ENCODE peak calls at places on chromosomes 16 and 17, in nine cellular contexts. O, M, W, P, C, U, T, B and Q are unnamed samples.

GRCh38 chr17:30600830-30601494 is 123.8 kb downstream of the GOSR1 start:
- DNase-seq in O (no peak), M (peak; percentile 7), W (peak; percentile 36), P (peak; percentile 36), C (peak; percentile 61), U (peak; percentile 18), T (peak; percentile 28), B (no peak), Q (peak; percentile 54)

GRCh38 chr17:43570518-43570928 is 24.4 kb upstream of the ETV4 start:
- DNase-seq in O (no peak), M (peak; percentile 17), W (no peak), P (no peak), C (no peak), U (no peak), T (no peak), B (no peak), Q (no peak)

GRCh38 chr16:10876799-10877341 is at the start of gene CIITA:
- DNase-seq in O (peak; percentile 89), M (peak; percentile 44), W (peak; percentile 77), P (no peak), C (peak; percentile 65), U (peak; percentile 96), T (no peak), B (peak; percentile 75), Q (peak; percentile 80)

GRCh38 chr17:71084219-71084618 is 914.9 kb downstream of the KCNJ2 start:
- DNase-seq in O (peak; percentile 42), M (no peak), W (peak; percentile 46), P (peak; percentile 30), C (peak; percentile 36), U (peak; percentile 29), T (peak; percentile 72), B (no peak), Q (no peak)

GRCh38 chr17:1259910-1260389 is 10.3 kb upstream of the BHLHA9 start:
- DNase-seq in O (no peak), M (no peak), W (no peak), P (no peak), C (peak; percentile 78), U (no peak), T (no peak), B (no peak), Q (no peak)

GRCh38 chr17:74610108-74610507 is 13.4 kb downstream of the CD300E start:
- DNase-seq in O (no peak), M (no peak), W (no peak), P (peak; percentile 24), C (peak; percentile 65), U (no peak), T (peak; percentile 73), B (no peak), Q (no peak)

GRCh38 chr16:79792952-79793351 is 192.4 kb upstream of the MAF start:
- DNase-seq in O (no peak), M (no peak), W (peak; percentile 21), P (no peak), C (no peak), U (no peak), T (no peak), B (no peak), Q (no peak)

GRCh38 chr17:8109669-8110455 is 8.5 kb downstream of the ALOXE3 start:
- DNase-seq in O (peak; percentile 85), M (peak; percentile 25), W (peak; percentile 78), P (peak; percentile 44), C (peak; percentile 96), U (peak; percentile 72), T (peak; percentile 77), B (peak; percentile 34), Q (peak; percentile 67)

GRCh38 chr16:49809112-49809511 is 46.8 kb downstream of the ZNF423 start:
- DNase-seq in O (no peak), M (no peak), W (no peak), P (no peak), C (no peak), U (no peak), T (no peak), B (no peak), Q (no peak)

GRCh38 chr16:19389246-19389645 is 28.4 kb upstream of the TMC5 start:
- DNase-seq in O (peak; percentile 83), M (peak; percentile 15), W (peak; percentile 84), P (peak; percentile 14), C (peak; percentile 74), U (peak; percentile 68), T (peak; percentile 53), B (no peak), Q (peak; percentile 19)

GRCh38 chr17:40065041-40065770 is 2.4 kb downstream of the THRA start:
- DNase-seq in O (no peak), M (no peak), W (no peak), P (no peak), C (peak; percentile 69), U (no peak), T (peak; percentile 47), B (no peak), Q (no peak)
- H3K4me3 ChIP-seq in O (peak overlapping the region; percentile 99), M (peak overlapping the region; percentile 100), W (peak overlapping the region; percentile 4), P (peak overlapping the region; percentile 84), C (no peak overlapping the region), U (no peak overlapping the region), T (peak overlapping the region; percentile 93), B (peak overlapping the region; percentile 94), Q (no peak overlapping the region)

DNA sequence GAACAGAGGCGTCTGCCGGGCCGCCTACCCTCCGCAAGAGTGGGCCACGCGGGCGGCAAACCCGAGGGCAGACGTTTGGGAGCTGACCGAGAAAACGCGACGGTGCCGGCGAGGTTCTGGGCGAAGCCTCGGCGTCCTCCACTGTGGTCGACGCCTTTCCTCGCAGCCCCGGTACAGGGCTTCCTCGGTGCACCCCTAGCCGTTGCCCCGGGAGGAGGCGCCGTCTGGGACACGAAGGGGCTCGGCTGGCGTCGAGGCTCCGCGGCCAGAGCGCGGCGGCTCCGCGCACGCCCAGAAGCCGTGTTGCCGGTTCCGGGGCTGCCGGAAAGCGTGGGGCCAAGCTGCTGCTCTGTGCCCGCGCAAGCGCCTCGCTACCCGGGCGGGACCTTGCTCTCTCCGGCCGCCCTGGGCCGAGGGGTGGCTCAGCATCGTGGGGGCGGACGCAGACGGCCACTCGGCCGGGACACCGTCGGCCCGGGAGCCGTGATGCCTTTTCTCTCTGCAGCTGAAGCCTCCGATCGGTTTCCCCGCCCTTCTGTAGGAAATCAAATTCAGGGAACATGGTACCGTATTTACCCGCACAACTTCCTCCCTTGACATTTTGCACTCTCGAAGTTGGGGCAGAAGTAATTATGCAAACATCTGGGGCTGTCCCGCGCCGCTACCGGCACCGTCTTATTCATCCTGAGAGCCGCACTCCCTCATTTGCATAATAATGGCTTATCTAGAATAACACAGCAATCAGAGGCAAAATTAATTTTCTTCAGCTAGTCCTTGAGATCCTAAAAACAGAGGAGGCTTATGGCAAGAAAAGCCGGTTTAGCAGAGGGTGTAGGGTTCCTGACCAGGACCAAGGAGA is 7.3 kb upstream of the CBX8 start:
- DNase-seq in O (no peak), M (no peak), W (no peak), P (no peak), C (peak; percentile 73), U (no peak), T (no peak), B (no peak), Q (peak; percentile 89)
- H3K27me3 ChIP-seq in O (peaks cover 89% of the 10 kb centered on the region), M (peaks cover 99% of the 10 kb centered on the region), W (peaks cover 100% of the 10 kb centered on the region), P (peaks cover 100% of the 10 kb centered on the region), C (peaks cover 100% of the 10 kb centered on the region), U (peaks cover 100% of the 10 kb centered on the region), T (peaks cover 100% of the 10 kb centered on the region), B (peaks cover 93% of the 10 kb centered on the region), Q (peaks cover 15% of the 10 kb centered on the region)

GRCh38 chr16:31168848-31169247 is 11.1 kb upstream of the FUS start:
- DNase-seq in O (no peak), M (no peak), W (no peak), P (no peak), C (peak; percentile 15), U (no peak), T (no peak), B (no peak), Q (no peak)

GRCh38 chr16:31167315-31167714 is 12.6 kb upstream of the FUS start:
- DNase-seq in O (no peak), M (no peak), W (no peak), P (no peak), C (no peak), U (no peak), T (no peak), B (no peak), Q (no peak)
- H3K4me3 ChIP-seq in O (no peak overlapping the region), M (no peak overlapping the region), W (no peak overlapping the region), P (no peak overlapping the region), C (no peak overlapping the region), U (no peak overlapping the region), T (no peak overlapping the region), B (no peak overlapping the region), Q (no peak overlapping the region)

DNA sequence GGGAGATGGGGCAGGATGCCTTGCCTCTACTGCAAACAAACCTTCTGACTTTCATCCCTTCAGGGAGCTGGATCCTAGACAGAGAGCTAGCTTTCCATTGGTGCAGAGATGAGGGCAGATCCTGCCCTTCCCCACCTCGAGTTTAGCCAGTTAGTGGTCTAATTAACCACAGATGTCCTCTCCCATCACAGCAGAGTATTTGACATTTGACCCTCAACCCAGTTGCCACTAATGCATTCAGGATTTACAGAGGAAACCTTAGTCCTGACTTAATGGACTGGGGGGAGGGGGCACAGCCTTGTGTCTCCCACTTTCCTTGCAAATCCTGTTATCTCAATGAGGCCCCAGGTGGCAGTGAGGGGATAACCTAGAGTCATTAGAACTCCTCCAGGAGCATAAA is 10.2 kb downstream of the PIP4K2B start:
- DNase-seq in O (no peak), M (no peak), W (no peak), P (peak; percentile 68), C (peak; percentile 34), U (no peak), T (no peak), B (no peak), Q (no peak)
- H3K27me3 ChIP-seq in O (no peaks in the 10 kb centered on the region), M (no peaks in the 10 kb centered on the region), W (no peaks in the 10 kb centered on the region), P (no peaks in the 10 kb centered on the region), C (no peaks in the 10 kb centered on the region), U (no peaks in the 10 kb centered on the region), T (no peaks in the 10 kb centered on the region), B (no peaks in the 10 kb centered on the region), Q (no peaks in the 10 kb centered on the region)